ENCODE peak calls at places on chromosomes 3 and 15, in seven cellular contexts. W, R, B, M, G, H and E are unnamed samples.

GRCh38 chr3:64291345-64291744 is 66.1 kb upstream of the PRICKLE2 start:
- DNase-seq in H (no peak), B (peak), G (peak), M (no peak), R (no peak), W (peak), E (peak)

GRCh38 chr15:43854801-43855200 is 28.0 kb downstream of the WDR76 start:
- DNase-seq in G (no peak), W (no peak), B (no peak), R (no peak), M (no peak), H (no peak), E (no peak)

GRCh38 chr15:58472821-58473581 is 41.2 kb downstream of the LIPC start:
- DNase-seq in H (no peak), B (peak), G (no peak), M (no peak), R (peak), W (no peak), E (peak)

GRCh38 chr3:30693470-30694120 is 87.2 kb downstream of the TGFBR2 start:
- DNase-seq in H (peak), M (peak), G (no peak), B (peak), W (peak), R (peak), E (peak)

GRCh38 chr15:55267401-55268053 is 22.1 kb downstream of the RAB27A start:
- DNase-seq in M (no peak), H (no peak), R (peak), W (peak), B (no peak), G (peak), E (peak)

GRCh38 chr3:55558316-55558715 is 71.2 kb upstream of the WNT5A start:
- DNase-seq in G (no peak), R (no peak), M (no peak), B (no peak), W (no peak), H (no peak), E (no peak)

GRCh38 chr15:70258369-70259029 is 160.8 kb upstream of the TLE3 start:
- DNase-seq in B (no peak), M (no peak), W (peak), H (no peak), R (peak), G (peak), E (no peak)

GRCh38 chr3:196619213-196619612 is 20.3 kb upstream of the NRROS start:
- DNase-seq in H (no peak), B (peak), M (no peak), W (no peak), G (no peak), R (no peak), E (no peak)

GRCh38 chr15:41620536-41621199 is 39.5 kb upstream of the MGA start:
- DNase-seq in H (no peak), B (no peak), W (no peak), M (no peak), R (no peak), G (no peak), E (no peak)

GRCh38 chr3:73207946-73208345 is 146.5 kb downstream of the EBLN2 start:
- DNase-seq in R (no peak), H (no peak), M (no peak), W (no peak), B (no peak), G (no peak), E (no peak)

GRCh38 chr3:126300761-126301481 is 56.3 kb downstream of the KLF15 start:
- DNase-seq in H (no peak), M (no peak), R (no peak), B (no peak), G (peak), W (no peak), E (peak)

GRCh38 chr3:101703169-101703568 is 16.7 kb upstream of the RPL24 start:
- DNase-seq in M (peak), B (peak), G (no peak), R (no peak), W (no peak), H (no peak), E (no peak)

GRCh38 chr15:62472616-62473299 is 307.7 kb upstream of the C2CD4B start:
- DNase-seq in R (no peak), W (peak), G (peak), B (peak), M (no peak), H (no peak), E (no peak)

GRCh38 chr3:101988591-101988990 is 139.3 kb downstream of the NFKBIZ start:
- DNase-seq in M (no peak), R (no peak), G (no peak), H (no peak), B (no peak), W (no peak), E (no peak)

GRCh38 chr3:123606527-123606926 is 21.7 kb upstream of the HACD2 start:
- DNase-seq in H (no peak), R (no peak), W (no peak), B (no peak), G (no peak), M (no peak), E (no peak)
- H3K27ac ChIP-seq in H (no peak), R (no peak), W (no peak), B (peak), G (no peak), M (peak), E (no peak)

DNA sequence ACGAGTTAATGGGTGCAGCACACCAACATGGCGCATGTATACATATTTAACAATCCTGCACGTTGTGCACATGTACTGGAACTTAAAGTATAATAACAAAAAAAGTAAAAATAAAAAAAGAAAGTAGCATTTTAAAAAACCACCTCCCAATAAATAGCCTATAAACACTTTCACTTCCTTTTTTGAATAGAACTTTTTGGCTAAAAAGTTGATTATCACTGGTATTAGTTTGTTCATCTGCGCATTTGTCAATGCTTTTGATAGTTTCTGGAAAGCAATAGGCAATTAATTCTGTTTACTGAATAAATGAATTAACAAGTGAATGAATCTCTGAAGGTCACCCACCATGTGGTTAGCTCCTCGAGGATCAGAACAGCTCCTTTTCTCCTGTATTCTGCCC is 179.9 kb downstream of the SLC9A9 start:
- DNase-seq in G (no peak), B (no peak), H (no peak), R (no peak), W (no peak), M (no peak), E (no peak)
- H3K27ac ChIP-seq in G (no peak), B (no peak), H (no peak), R (no peak), W (no peak), M (no peak), E (no peak)

GRCh38 chr15:40092416-40093223 is 16.1 kb downstream of the BMF start:
- DNase-seq in H (peak), B (no peak), G (peak), M (no peak), R (no peak), W (peak), E (peak)
- H3K27ac ChIP-seq in H (peak), B (no peak), G (no peak), M (no peak), R (no peak), W (peak), E (peak)

GRCh38 chr15:101498076-101498730 is 8.7 kb upstream of the PCSK6 start:
- DNase-seq in G (no peak), M (no peak), H (no peak), B (no peak), R (no peak), W (no peak), E (peak)

GRCh38 chr15:101497017-101497416 is 7.5 kb upstream of the PCSK6 start:
- DNase-seq in M (no peak), G (no peak), B (no peak), R (no peak), H (no peak), W (no peak), E (no peak)

GRCh38 chr15:101495334-101496197 is 6.1 kb upstream of the PCSK6 start:
- DNase-seq in B (no peak), G (no peak), M (no peak), H (no peak), W (no peak), R (no peak), E (no peak)

GRCh38 chr15:101497484-101498034 is 8.1 kb upstream of the PCSK6 start:
- DNase-seq in R (no peak), M (no peak), B (no peak), G (no peak), H (no peak), W (peak), E (no peak)

GRCh38 chr15:101496198-101496986 is 6.9 kb upstream of the PCSK6 start:
- DNase-seq in B (no peak), H (no peak), M (no peak), W (peak), G (no peak), R (no peak), E (peak)
- H3K27ac ChIP-seq in B (no peak), H (no peak), M (no peak), W (no peak), G (no peak), R (no peak), E (no peak)

GRCh38 chr15:75669191-75669878 is 21.6 kb downstream of the SNX33 start:
- DNase-seq in W (no peak), M (peak), H (no peak), G (no peak), B (peak), R (no peak), E (no peak)

GRCh38 chr15:75662823-75663519 is 15.3 kb downstream of the SNX33 start:
- DNase-seq in B (peak), W (no peak), G (no peak), R (no peak), H (no peak), M (no peak), E (no peak)

GRCh38 chr15:75663931-75664421 is 16.3 kb downstream of the SNX33 start:
- DNase-seq in W (peak), R (no peak), G (no peak), M (no peak), B (peak), H (no peak), E (no peak)

GRCh38 chr15:75669879-75670212 is 22.1 kb downstream of the SNX33 start:
- DNase-seq in B (no peak), W (no peak), G (no peak), M (no peak), R (no peak), H (no peak), E (no peak)

GRCh38 chr15:75666823-75667501 is 19.2 kb downstream of the SNX33 start:
- DNase-seq in W (peak), R (no peak), H (no peak), B (peak), G (peak), M (peak), E (peak)
- H3K27ac ChIP-seq in W (peak), R (no peak), H (no peak), B (peak), G (peak), M (peak), E (peak)

GRCh38 chr15:68542771-68543544 is 35.8 kb upstream of the CORO2B start:
- DNase-seq in W (peak), G (peak), M (no peak), R (no peak), B (no peak), H (no peak), E (peak)

GRCh38 chr15:68541743-68542142 is 37.0 kb upstream of the CORO2B start:
- DNase-seq in B (no peak), W (no peak), G (no peak), H (no peak), R (no peak), M (no peak), E (no peak)

GRCh38 chr15:68542348-68542747 is 36.4 kb upstream of the CORO2B start:
- DNase-seq in B (no peak), M (no peak), W (no peak), H (no peak), G (no peak), R (no peak), E (no peak)

GRCh38 chr15:68546318-68546717 is 32.5 kb upstream of the CORO2B start:
- DNase-seq in W (no peak), H (no peak), G (no peak), B (no peak), R (no peak), M (no peak), E (no peak)

DNA sequence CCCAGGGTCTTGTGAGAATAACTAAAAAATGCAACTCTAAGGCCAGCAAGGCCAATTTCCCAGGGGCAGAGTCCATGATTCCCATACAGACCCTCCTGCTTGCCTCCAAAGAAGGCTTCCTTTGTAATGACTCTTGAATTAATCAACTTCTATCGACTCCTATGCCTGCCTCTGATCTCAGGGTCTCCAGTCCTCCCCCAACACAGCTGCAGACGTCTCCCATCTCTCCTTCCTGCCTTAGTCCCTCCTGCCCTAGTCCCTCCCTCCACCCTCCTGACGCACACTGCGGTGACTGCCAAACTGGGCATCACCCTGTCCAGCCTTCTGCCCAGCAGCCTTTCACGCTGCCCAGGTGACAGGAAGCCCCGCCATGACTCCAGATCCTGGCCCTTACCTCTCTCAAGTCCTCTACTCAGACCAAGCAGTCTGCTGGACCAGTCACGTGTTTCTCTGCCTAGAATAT is 35.2 kb upstream of the CORO2B start:
- DNase-seq in R (no peak), H (no peak), M (no peak), W (no peak), G (peak), B (no peak), E (no peak)
- H3K27ac ChIP-seq in R (no peak), H (no peak), M (no peak), W (no peak), G (no peak), B (no peak), E (no peak)

GRCh38 chr15:52236015-52236414 is 44.8 kb upstream of the GNB5 start:
- DNase-seq in H (no peak), M (no peak), W (no peak), R (no peak), G (no peak), B (no peak), E (no peak)
- H3K27ac ChIP-seq in H (no peak), M (no peak), W (no peak), R (no peak), G (no peak), B (no peak), E (no peak)

GRCh38 chr3:27536451-27536850 is 52.3 kb upstream of the SLC4A7 start:
- DNase-seq in B (no peak), H (no peak), W (no peak), R (no peak), G (no peak), M (no peak), E (no peak)
- H3K27ac ChIP-seq in B (peak), H (no peak), W (no peak), R (no peak), G (peak), M (peak), E (peak)

GRCh38 chr3:152113992-152114651 is 154.6 kb upstream of the MBNL1 start:
- DNase-seq in R (no peak), W (no peak), H (no peak), M (no peak), G (no peak), B (peak), E (no peak)

GRCh38 chr3:152109038-152109437 is 159.7 kb upstream of the MBNL1 start:
- DNase-seq in H (no peak), R (no peak), B (no peak), W (no peak), M (no peak), G (no peak), E (no peak)

GRCh38 chr3:152113413-152113812 is 155.3 kb upstream of the MBNL1 start:
- DNase-seq in B (no peak), H (no peak), W (no peak), M (no peak), G (no peak), R (no peak), E (no peak)
- H3K27ac ChIP-seq in B (no peak), H (no peak), W (no peak), M (no peak), G (no peak), R (no peak), E (no peak)

GRCh38 chr3:53816430-53816829 is 29.8 kb downstream of the CHDH start:
- DNase-seq in M (no peak), R (no peak), H (no peak), G (no peak), W (no peak), B (no peak), E (no peak)
- H3K27ac ChIP-seq in M (no peak), R (no peak), H (no peak), G (no peak), W (no peak), B (no peak), E (no peak)